ENCODE peak calls at places on chromosomes 6 and 20, in four cellular contexts. V is K562, R is GM12878, J is HepG2. I is an unnamed sample.

GRCh38 chr6:160348209-160348551 is at the start of gene SLC22A3:
- DNase-seq in J (no peak), V (no peak), R (no peak), I (no peak)

GRCh38 chr6:4319992-4320683 is 184.8 kb upstream of the ECI2 start:
- DNase-seq in R (no peak), V (no peak), J (no peak), I (peak)

GRCh38 chr6:35547666-35548065 is 35.0 kb upstream of the TULP1 start:
- DNase-seq in R (no peak), V (no peak), J (no peak), I (no peak)

GRCh38 chr6:23696946-23697345 is 429.1 kb upstream of the NRSN1 start:
- DNase-seq in R (no peak), V (no peak), J (no peak), I (no peak)

GRCh38 chr6:149919834-149920225 is 3.1 kb downstream of the RAET1G start:
- DNase-seq in J (no peak), R (no peak), V (no peak), I (no peak)

GRCh38 chr20:44264287-44264686 is 17.2 kb downstream of the GDAP1L1 start:
- DNase-seq in R (no peak), V (no peak), J (no peak), I (no peak)

GRCh38 chr6:119079288-119079809 is 885 bp upstream of the FAM184A start:
- DNase-seq in J (no peak), V (no peak), R (no peak), I (no peak)

GRCh38 chr6:3352678-3353077 is 93.9 kb downstream of the PSMG4 start:
- DNase-seq in J (no peak), V (no peak), R (no peak), I (no peak)

GRCh38 chr6:13927203-13927602 is 2.5 kb downstream of the RNF182 start:
- DNase-seq in R (no peak), V (peak), J (no peak), I (no peak)

GRCh38 chr6:116629467-116630063 is 13.3 kb downstream of the RSPH4A start:
- DNase-seq in R (no peak), V (peak), J (no peak), I (peak)

GRCh38 chr6:149334682-149335160 is 17.2 kb downstream of the TAB2 start:
- DNase-seq in J (no peak), R (no peak), V (no peak), I (peak)

GRCh38 chr6:37279366-37280134 is 21.6 kb upstream of the TMEM217 start:
- DNase-seq in J (no peak), V (no peak), R (no peak), I (no peak)

GRCh38 chr20:19775353-19776201 is 17.5 kb downstream of the RIN2 start:
- DNase-seq in R (no peak), J (no peak), V (no peak), I (no peak)

GRCh38 chr6:71190809-71191208 is 97.8 kb upstream of the OGFRL1 start:
- DNase-seq in J (peak), R (no peak), V (no peak), I (peak)

GRCh38 chr6:65692109-65692508 is 14.9 kb downstream of the EYS start:
- DNase-seq in R (no peak), V (no peak), J (no peak), I (no peak)

GRCh38 chr6:107695061-107695715 is 128.9 kb downstream of the SCML4 start:
- DNase-seq in R (no peak), J (no peak), V (no peak), I (no peak)

DNA sequence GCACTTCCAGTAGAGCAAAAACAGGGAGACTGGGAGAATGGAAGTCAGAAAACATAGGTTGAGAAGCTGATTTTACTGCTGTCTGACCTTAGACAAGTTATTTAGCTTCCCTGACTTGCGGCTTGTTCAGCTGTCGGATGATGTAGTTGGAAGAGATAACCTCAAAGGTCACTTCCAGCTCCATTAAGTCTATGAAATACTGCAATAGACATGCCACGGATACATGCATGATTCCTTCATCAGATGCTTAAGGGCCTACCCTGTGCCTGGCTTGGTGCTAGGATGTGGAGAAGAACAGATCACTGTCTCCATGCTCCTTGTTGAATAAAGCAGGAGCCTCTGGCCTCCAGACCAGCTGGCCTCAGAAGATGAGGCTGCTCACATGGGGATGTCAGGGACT is 43.7 kb downstream of the FYN start:
- DNase-seq in R (no peak), J (no peak), V (no peak), I (peak)
- TF ChIP-seq MYC in R (no peak), J (no peak), V (no peak), I (no peak)

GRCh38 chr20:62639765-62640164 is 2.5 kb upstream of the SLCO4A1 start:
- DNase-seq in V (no peak), R (no peak), J (peak), I (no peak)
- TF ChIP-seq EZH2 in V (no peak), R (no peak), J (no peak), I (no peak)

DNA sequence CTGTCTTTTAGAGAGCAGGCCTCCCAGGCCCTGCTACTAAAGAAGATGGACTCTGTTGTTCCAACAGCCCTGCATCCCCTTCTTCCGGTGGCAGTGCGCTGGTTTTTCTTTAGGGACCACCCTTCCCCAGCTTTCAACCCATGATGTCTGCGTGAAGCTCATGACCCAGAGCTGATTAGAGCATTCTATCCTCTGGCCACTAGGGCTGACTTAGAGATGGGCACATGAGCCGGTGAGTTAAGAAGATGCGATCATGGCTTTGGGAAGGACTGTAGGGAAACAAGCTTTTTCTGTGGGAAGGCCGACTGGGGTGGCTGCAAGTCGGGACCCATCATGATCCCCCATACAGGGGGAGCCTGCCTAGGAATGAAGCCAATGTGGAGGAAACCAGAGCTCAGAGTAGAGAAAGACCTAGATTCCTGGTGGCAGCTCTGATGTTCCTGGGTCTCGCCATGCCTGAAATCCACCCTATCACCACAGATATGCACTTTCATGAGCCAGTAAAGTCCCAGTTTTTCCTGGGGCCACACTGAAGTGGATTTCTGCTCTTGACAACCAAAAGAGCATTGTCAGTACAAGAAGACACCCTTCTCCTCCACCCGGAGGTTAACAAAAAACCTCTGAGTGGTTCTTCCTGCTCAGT is 29.1 kb upstream of the STX16 start:
- DNase-seq in V (peak), R (no peak), J (no peak), I (no peak)
- TF ChIP-seq CTCF in V (peak), R (no peak), J (peak), I (peak)

GRCh38 chr20:63100401-63100925 is 93.7 kb upstream of the BHLHE23 start:
- DNase-seq in R (no peak), V (no peak), J (no peak), I (no peak)

GRCh38 chr20:63096681-63097335 is 90.0 kb upstream of the BHLHE23 start:
- DNase-seq in R (no peak), V (no peak), J (no peak), I (no peak)

GRCh38 chr20:63097336-63097831 is 90.6 kb upstream of the BHLHE23 start:
- DNase-seq in R (no peak), V (no peak), J (no peak), I (no peak)

GRCh38 chr20:63099426-63100267 is 92.9 kb upstream of the BHLHE23 start:
- DNase-seq in J (no peak), R (no peak), V (no peak), I (no peak)

DNA sequence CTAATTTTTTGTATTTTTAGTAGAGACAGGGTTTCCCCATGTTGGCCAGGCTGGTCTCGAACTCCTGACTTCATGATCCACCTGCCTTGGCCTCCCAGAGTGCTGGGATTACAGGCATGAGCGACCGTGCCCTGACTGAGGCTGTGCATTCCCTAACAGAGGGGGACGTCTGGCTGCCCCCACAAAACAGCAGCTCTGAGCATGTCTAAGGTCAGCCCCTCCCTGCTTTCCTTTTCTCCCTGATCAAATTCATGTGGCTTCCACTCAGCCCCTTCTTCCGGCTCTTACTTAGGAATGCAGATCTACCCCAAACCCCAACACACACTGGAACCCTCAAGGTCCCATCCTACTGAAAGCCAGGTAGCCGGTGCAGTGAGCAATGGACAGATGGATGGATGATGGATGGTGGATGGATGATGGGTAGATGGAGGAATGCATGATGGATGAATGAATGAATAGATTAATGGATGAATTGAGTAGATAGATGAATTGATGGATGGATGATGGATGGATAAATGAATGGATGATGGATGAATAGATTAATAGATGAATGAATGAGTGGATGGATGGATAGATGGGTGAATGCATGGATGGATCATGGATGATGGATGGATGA is 91.5 kb upstream of the BHLHE23 start:
- DNase-seq in V (no peak), R (no peak), J (no peak), I (no peak)
- TF ChIP-seq MYC in V (no peak), R (no peak), J (no peak), I (no peak)

I was measured in endothelial cell of umbilical vein.